ENCODE peak calls at places on chromosomes 5 and 9, in four cellular contexts. H is K562, J is WTC11, V is HepG2. P is an unnamed sample.

GRCh38 chr9:134796882-134797281 is 83.7 kb upstream of the FCN2 start:
- DNase-seq in H (no peak), J (no peak), V (no peak), P (no peak)

GRCh38 chr9:93902051-93902779 is 52.9 kb downstream of the BARX1 start:
- DNase-seq in H (no peak), J (peak), V (no peak), P (no peak)

GRCh38 chr5:97838214-97838613 is 655.2 kb upstream of the RIOK2 start:
- DNase-seq in H (no peak), J (no peak), V (no peak), P (peak)

GRCh38 chr9:69885474-69885929 is 64.9 kb downstream of the CFAP95 start:
- DNase-seq in H (no peak), J (no peak), V (no peak), P (no peak)

GRCh38 chr9:129866373-129867137 is 31.3 kb downstream of the USP20 start:
- DNase-seq in H (no peak), J (no peak), V (no peak), P (no peak)

GRCh38 chr9:73916016-73916673 is 581.0 kb upstream of the RORB start:
- DNase-seq in H (no peak), J (peak), V (peak), P (no peak)

GRCh38 chr9:109214414-109214813 is 47.4 kb upstream of the FRRS1L start:
- DNase-seq in H (no peak), J (no peak), V (no peak), P (no peak)

GRCh38 chr5:135323227-135323626 is 75.8 kb downstream of the MACROH2A1 start:
- DNase-seq in H (no peak), J (no peak), V (no peak), P (no peak)

GRCh38 chr5:108642170-108642906 is 105.4 kb upstream of the FER start:
- DNase-seq in H (peak), J (peak), V (peak), P (peak)

GRCh38 chr9:14529047-14529446 is 164.2 kb downstream of the ZDHHC21 start:
- DNase-seq in H (no peak), J (no peak), V (no peak), P (no peak)

DNA sequence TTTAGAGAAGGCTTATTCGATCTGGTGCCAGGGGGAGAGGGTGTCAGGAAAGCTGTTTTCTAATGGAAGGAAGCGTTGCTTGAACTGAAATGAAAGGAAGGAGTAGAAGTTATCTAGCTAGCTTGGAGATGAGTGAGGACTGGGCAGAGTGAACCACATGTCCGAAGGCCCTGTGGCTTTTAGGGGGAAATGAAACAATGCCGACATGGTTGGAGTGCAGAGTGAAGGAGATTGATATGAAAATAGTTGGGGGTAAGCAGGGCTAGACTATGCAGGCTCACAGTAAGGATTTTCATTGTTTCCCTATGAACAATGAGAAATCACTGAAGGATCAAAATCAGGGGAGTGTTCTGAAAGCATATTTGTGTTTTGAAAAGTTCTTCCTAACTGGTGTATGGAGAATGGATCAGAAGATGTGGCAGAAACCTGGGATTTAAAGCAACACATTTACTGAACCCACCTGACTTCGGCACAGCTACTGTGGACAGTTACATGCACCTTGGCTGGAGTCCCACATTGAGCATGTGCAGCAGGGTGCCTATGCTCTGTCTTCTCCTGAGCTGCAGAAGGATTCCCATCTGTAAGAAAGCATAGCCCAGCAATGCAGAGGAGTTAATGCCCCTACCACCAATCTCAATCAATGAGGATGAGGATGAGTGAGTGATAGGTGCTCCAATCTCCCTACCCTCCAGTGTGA is 144.4 kb upstream of the TBCA start:
- DNase-seq in H (no peak), J (no peak), V (no peak), P (no peak)
- TF ChIP-seq ETV6 in H (no peak), J (no peak), V (no peak), P (no peak)

GRCh38 chr5:167511-167910 is 23.8 kb upstream of the LRRC14B start:
- DNase-seq in H (no peak), J (peak), V (no peak), P (no peak)
- TF ChIP-seq ETV6 in H (no peak), J (no peak), V (no peak), P (no peak)

DNA sequence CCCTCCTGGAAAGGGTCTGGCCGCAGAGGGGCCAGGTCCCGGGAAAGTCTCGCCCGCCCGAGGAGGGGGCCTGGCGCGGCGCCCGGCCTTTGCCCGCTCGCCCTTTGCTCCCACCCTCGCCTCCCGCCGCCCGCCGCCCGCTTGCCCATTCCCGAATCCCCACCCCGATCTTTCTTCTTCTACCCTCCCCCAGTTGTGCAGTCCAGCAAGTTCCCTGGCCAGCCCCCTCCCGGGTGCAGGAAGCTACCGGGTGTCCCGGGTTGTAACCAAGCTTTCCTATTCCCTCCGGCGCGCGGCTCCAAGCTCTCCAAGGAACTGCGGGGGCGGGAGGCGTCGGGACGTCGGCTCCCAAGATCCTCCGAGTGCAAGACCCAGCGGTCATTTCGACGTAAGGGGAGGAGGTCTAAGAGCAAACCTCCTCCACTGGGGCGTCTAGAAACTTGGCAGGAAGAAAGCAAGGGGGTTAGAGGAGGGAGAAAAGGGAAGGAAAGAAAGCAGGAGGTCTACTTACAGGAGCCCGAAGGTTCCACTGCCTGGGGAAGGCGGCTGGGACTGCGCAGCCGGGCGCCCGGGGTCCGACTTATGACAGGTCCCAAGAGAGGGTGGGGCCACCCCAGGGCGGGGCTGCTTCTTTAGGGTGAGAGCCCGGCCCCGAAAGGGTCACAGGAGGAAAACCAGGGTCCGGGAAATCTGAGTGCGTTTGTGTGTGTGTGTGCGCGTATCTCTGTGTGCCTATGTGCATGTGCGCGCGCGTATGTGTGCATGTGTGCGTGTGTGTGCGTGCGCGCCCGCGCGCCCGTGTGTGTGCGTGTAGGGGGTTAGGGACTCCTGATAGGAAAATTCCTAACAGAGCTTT is at the start of gene PTGR1:
- DNase-seq in H (no peak), J (peak), V (peak), P (no peak)
- TF ChIP-seq ETV6 in H (no peak), J (no peak), V (no peak), P (no peak)

DNA sequence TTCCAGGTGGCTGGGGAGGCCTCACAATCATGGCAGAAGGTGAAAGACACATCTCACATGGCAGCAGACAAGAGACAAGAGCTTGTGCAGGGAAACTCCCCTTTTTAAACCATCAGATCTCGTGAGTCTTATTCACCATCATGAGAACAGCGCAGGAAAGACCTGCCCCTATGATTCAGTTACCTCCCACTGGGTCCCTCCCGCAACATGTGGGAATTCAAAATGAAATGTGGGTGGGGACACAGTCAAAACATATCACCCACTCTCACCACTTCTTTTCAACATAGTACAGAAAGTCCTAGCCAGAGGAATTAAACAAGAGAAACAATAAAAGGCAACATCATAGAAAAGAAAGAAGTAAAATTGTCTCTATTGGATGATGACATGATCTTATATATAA is 223.4 kb upstream of the SLC24A2 start:
- DNase-seq in H (no peak), J (no peak), V (no peak), P (no peak)
- TF ChIP-seq ETV6 in H (no peak), J (no peak), V (no peak), P (no peak)

GRCh38 chr9:137697193-137697592 is 78.4 kb downstream of the EHMT1 start:
- DNase-seq in H (no peak), J (no peak), V (no peak), P (no peak)

GRCh38 chr9:137694236-137694959 is 75.6 kb downstream of the EHMT1 start:
- DNase-seq in H (no peak), J (no peak), V (no peak), P (no peak)

GRCh38 chr9:137697832-137698231 is 79.0 kb downstream of the EHMT1 start:
- DNase-seq in H (no peak), J (peak), V (no peak), P (no peak)

GRCh38 chr9:137696526-137696925 is 77.7 kb downstream of the EHMT1 start:
- DNase-seq in H (no peak), J (no peak), V (no peak), P (no peak)

GRCh38 chr9:137694962-137695875 is 76.4 kb downstream of the EHMT1 start:
- DNase-seq in H (peak), J (peak), V (peak), P (no peak)
- TF ChIP-seq ETV6 in H (no peak), J (peak), V (no peak), P (no peak)

GRCh38 chr5:76269259-76269958 is 133.7 kb upstream of the IQGAP2 start:
- DNase-seq in H (no peak), J (no peak), V (no peak), P (no peak)

GRCh38 chr5:76273491-76273890 is 129.6 kb upstream of the IQGAP2 start:
- DNase-seq in H (no peak), J (no peak), V (no peak), P (no peak)

GRCh38 chr5:76274566-76274965 is 128.5 kb upstream of the IQGAP2 start:
- DNase-seq in H (no peak), J (no peak), V (no peak), P (no peak)

GRCh38 chr5:76271836-76272235 is 131.2 kb upstream of the IQGAP2 start:
- DNase-seq in H (no peak), J (no peak), V (no peak), P (no peak)

DNA sequence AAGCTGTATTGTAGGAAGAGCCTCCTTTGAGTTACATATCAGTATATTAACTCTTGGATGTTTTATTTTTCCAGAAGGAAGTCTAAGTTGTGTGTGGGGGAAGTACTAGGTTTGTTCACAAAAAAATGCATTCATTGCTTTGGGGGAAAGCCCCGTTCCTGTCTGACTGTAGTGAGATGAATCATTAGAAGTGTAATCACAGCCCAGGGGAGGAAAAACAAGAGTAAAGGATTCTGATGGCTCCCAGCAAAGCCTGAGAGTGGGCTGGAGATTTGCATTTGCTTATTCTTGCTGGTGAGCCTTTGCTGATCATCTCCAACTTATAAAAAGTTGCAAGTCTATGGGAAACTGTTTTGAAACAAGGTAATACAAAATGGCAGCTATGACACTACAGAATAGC is 132.9 kb upstream of the IQGAP2 start:
- DNase-seq in H (no peak), J (no peak), V (no peak), P (no peak)
- TF ChIP-seq ETV6 in H (no peak), J (no peak), V (no peak), P (no peak)

GRCh38 chr5:141496038-141496437 is 7.2 kb downstream of the PCDHGC5 start:
- DNase-seq in H (no peak), J (peak), V (no peak), P (no peak)
- TF ChIP-seq ETV6 in H (no peak), J (no peak), V (no peak), P (no peak)